ENCODE peak calls at places on chromosome 20, in four cellular contexts. E is K562, V is WTC11, C is HepG2. Y is an unnamed sample.

GRCh38 chr20:20680991-20681508 is 31.4 kb downstream of the RALGAPA2 start:
- DNase-seq in E (no peak), V (no peak), C (no peak), Y (no peak)

GRCh38 chr20:32436142-32436861 is 78.2 kb downstream of the ASXL1 start:
- DNase-seq in E (no peak), V (no peak), C (no peak), Y (no peak)

GRCh38 chr20:61461459-61461858 is 209.4 kb downstream of the CDH4 start:
- DNase-seq in E (no peak), V (no peak), C (no peak), Y (no peak)

GRCh38 chr20:36920334-36920730 is 31.2 kb downstream of the SAMHD1 start:
- DNase-seq in E (no peak), V (no peak), C (no peak), Y (no peak)

GRCh38 chr20:18719426-18719825 is 94.2 kb upstream of the SCP2D1 start:
- DNase-seq in E (no peak), V (no peak), C (no peak), Y (no peak)

GRCh38 chr20:58550661-58551060 is 35.5 kb upstream of the APCDD1L start:
- DNase-seq in E (peak), V (no peak), C (no peak), Y (no peak)

GRCh38 chr20:14384411-14384810 is 47.0 kb upstream of the FLRT3 start:
- DNase-seq in E (no peak), V (no peak), C (no peak), Y (no peak)

GRCh38 chr20:34022843-34023234 is 29.1 kb downstream of the RALY start:
- DNase-seq in E (no peak), V (no peak), C (no peak), Y (no peak)

GRCh38 chr20:59765599-59766177 is 161.3 kb downstream of the PHACTR3 start:
- DNase-seq in E (peak), V (peak), C (no peak), Y (peak)

GRCh38 chr20:47647994-47648393 is 137.3 kb downstream of the SULF2 start:
- DNase-seq in E (no peak), V (no peak), C (no peak), Y (no peak)

GRCh38 chr20:50874111-50874757 is 57.0 kb downstream of the ADNP start:
- DNase-seq in E (no peak), V (no peak), C (no peak), Y (no peak)

GRCh38 chr20:26218301-26218700 is 521.6 kb upstream of the ZNF337 start:
- DNase-seq in E (no peak), V (no peak), C (no peak), Y (no peak)

GRCh38 chr20:58072695-58073671 is 155.5 kb downstream of the ANKRD60 start:
- DNase-seq in E (no peak), V (no peak), C (no peak), Y (no peak)

GRCh38 chr20:34938466-34939163 is 17.0 kb downstream of the GSS start:
- DNase-seq in E (no peak), V (no peak), C (no peak), Y (no peak)

GRCh38 chr20:50691585-50692552 is 527 bp upstream of the RIPOR3 start:
- DNase-seq in E (peak), V (peak), C (no peak), Y (peak)

GRCh38 chr20:50717974-50718761 is 13.2 kb upstream of the PARD6B start:
- DNase-seq in E (no peak), V (no peak), C (no peak), Y (peak)

DNA sequence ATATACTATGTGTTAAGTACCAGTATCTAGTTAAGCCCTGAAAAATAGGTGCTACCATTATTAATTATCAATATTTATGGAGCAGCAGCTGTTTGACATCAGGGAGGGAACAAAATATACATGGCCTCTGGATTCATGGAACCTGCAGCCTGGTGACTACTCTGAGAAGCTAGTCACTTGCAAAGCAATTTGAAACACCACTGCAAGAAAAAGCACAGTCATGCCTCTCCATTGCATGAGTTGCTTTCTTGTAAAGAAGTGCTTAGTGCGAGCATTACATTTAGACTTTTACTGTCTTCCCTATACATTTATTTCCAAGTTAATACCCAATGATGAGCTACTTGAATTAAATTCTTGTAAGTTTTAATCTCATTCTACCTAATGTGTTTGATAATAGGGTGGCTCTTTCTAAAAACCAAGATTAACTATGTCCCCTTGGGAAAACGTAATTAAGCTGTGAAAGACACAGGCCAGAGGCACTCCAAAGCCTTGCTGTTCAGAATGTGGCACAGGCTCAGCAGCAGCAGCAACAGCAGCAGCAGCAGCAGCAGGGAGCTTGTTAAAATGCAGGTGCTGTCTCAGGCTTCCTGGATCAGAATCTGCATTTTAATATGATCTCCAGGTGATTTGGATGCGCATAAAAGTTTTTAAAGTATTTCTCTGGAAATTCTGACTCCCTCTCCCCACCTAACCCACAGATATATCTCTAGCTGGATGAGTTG is 83.6 kb downstream of the PFDN4 start:
- DNase-seq in E (no peak), V (no peak), C (no peak), Y (peak)
- TF ChIP-seq CREB1 in E (no peak), V (no peak), C (no peak), Y (no peak)

DNA sequence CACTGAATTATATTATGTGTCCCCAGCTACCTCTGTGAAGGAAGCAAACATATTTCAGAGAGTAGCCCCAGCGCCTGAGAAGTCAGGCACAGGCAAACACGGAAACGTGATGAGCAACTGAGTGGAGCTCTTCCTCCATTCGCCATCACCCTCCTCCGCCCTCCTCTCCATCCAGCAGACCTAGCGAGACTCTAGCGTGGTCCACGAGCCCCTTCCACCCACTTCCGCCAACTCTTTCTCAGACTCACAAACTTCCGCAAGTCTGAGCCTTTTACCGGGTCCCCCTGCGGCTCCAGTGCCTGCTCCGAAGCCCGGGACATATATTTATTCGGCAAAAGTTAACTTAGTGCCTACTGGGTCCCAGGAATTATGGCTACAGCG is 548 bp downstream of the SNRPB start:
- DNase-seq in E (peak), V (no peak), C (peak), Y (peak)
- TF ChIP-seq CREB1 in E (no peak), V (no peak), C (no peak), Y (no peak)

GRCh38 chr20:9609892-9610502 is 95.6 kb downstream of the LAMP5 start:
- DNase-seq in E (peak), V (peak), C (peak), Y (peak)
- TF ChIP-seq CREB1 in E (no peak), V (no peak), C (no peak), Y (no peak)

DNA sequence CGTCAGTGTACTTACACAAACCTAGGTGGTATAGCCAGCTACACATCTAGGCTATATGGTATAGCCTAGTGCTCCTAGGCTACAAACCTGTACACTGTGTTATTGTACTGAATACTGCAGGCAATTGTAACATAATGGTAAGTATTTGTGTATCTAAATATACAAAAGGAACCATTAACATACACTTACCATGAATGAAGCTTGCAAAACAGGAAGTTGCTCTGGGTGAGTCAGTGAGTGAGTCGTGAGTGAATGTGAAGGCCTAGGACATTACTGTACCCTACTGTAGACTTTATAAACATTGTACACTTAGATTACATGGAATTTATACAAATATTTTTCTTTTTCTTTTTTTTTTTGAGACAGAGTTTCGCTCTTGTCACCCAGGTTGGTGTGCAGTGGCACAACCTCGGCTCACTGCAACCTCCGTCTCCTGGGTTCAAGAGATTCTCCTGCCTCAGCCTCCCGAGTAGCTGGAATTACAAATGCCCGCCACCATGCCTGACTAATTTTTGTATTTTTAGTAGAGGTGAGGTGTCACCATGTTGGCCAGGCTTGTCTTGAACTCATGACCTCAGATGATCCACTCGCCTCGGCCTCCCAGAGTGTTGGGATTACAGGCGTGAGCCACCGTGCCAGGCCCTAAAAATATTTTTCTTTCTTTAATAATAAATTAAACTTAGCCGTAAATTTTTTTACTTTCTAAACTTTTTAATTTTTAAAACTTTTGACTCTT is 15.4 kb upstream of the KIAA1755 start:
- DNase-seq in E (no peak), V (no peak), C (peak), Y (no peak)
- TF ChIP-seq CREB1 in E (no peak), V (no peak), C (no peak), Y (no peak)

GRCh38 chr20:63172726-63173125 is 43.2 kb downstream of the YTHDF1 start:
- DNase-seq in E (peak), V (peak), C (peak), Y (peak)
- TF ChIP-seq CREB1 in E (no peak), V (no peak), C (no peak), Y (no peak)

GRCh38 chr20:49593441-49594142 is 25.7 kb upstream of the PTGIS start:
- DNase-seq in E (no peak), V (no peak), C (no peak), Y (no peak)

GRCh38 chr20:49590163-49591017 is 22.5 kb upstream of the PTGIS start:
- DNase-seq in E (no peak), V (no peak), C (no peak), Y (no peak)

GRCh38 chr20:49589747-49590146 is 21.8 kb upstream of the PTGIS start:
- DNase-seq in E (no peak), V (no peak), C (no peak), Y (no peak)

GRCh38 chr20:49592120-49592519 is 24.2 kb upstream of the PTGIS start:
- DNase-seq in E (no peak), V (no peak), C (no peak), Y (no peak)

GRCh38 chr20:49591217-49591865 is 23.4 kb upstream of the PTGIS start:
- DNase-seq in E (no peak), V (no peak), C (no peak), Y (no peak)
- TF ChIP-seq CREB1 in E (no peak), V (no peak), C (no peak), Y (no peak)

GRCh38 chr20:1326031-1326930 is 2.7 kb downstream of the SDCBP2 start:
- DNase-seq in E (no peak), V (no peak), C (no peak), Y (no peak)
- TF ChIP-seq CREB1 in E (no peak), V (no peak), C (no peak), Y (no peak)

Y was measured in GM23338.